ENCODE peak calls at places on chromosomes 6 and 20, in four cellular contexts. B, E, J and T are unnamed samples.

GRCh38 chr6:99185525-99185924 is 163.9 kb downstream of the FAXC start:
- DNase-seq in J (no peak), E (no peak), B (no peak), T (no peak)

GRCh38 chr6:109306733-109307132 is 75.5 kb downstream of the CD164 start:
- DNase-seq in J (peak; percentile 56), E (no peak), B (no peak), T (no peak)

GRCh38 chr20:37229300-37229699 is 32.3 kb downstream of the GHRH start:
- DNase-seq in B (no peak), E (no peak), J (no peak), T (no peak)

GRCh38 chr6:10543488-10543887 is 22.3 kb downstream of the GCNT2 start:
- DNase-seq in B (no peak), J (no peak), E (no peak), T (no peak)

GRCh38 chr6:31922942-31923341 is 4.6 kb upstream of the C2 start:
- DNase-seq in E (no peak), J (no peak), B (no peak), T (no peak)

GRCh38 chr6:6654599-6655575 is 66.4 kb downstream of the LY86 start:
- DNase-seq in E (no peak), B (no peak), J (peak; percentile 43), T (peak; percentile 78)

GRCh38 chr6:27669278-27669797 is 196.4 kb upstream of the ZNF184 start:
- DNase-seq in B (no peak), E (no peak), J (peak; percentile 38), T (peak; percentile 21)

GRCh38 chr6:13304580-13305255 is 23.6 kb downstream of the TBC1D7 start:
- DNase-seq in E (no peak), J (no peak), B (peak; percentile 77), T (no peak)

GRCh38 chr6:7542065-7542877 is 800 bp downstream of the DSP start:
- DNase-seq in E (no peak), B (no peak), J (no peak), T (peak; percentile 7)

GRCh38 chr20:48773837-48774418 is 53.9 kb downstream of the PREX1 start:
- DNase-seq in B (no peak), E (no peak), J (no peak), T (no peak)

GRCh38 chr6:159616456-159616855 is 76.6 kb downstream of the SOD2 start:
- DNase-seq in E (no peak), B (no peak), J (no peak), T (no peak)

GRCh38 chr6:8707956-8708772 is 272.8 kb upstream of the SLC35B3 start:
- DNase-seq in E (no peak), J (no peak), B (no peak), T (no peak)

GRCh38 chr20:25196701-25197120 is 1.2 kb downstream of the ENTPD6 start:
- DNase-seq in B (no peak), J (no peak), E (no peak), T (no peak)

GRCh38 chr20:16145919-16146318 is 427.3 kb downstream of the KIF16B start:
- DNase-seq in J (no peak), B (no peak), E (no peak), T (no peak)

GRCh38 chr6:170152989-170153388 is 137.9 kb downstream of the DLL1 start:
- DNase-seq in J (peak; percentile 35), E (no peak), B (no peak), T (no peak)

GRCh38 chr6:54308240-54308639 is at the start of gene TINAG:
- DNase-seq in B (no peak), J (no peak), E (no peak), T (no peak)
- TF ChIP-seq FOS in B (no peak), J (no peak), E (no peak), T (no peak)

DNA sequence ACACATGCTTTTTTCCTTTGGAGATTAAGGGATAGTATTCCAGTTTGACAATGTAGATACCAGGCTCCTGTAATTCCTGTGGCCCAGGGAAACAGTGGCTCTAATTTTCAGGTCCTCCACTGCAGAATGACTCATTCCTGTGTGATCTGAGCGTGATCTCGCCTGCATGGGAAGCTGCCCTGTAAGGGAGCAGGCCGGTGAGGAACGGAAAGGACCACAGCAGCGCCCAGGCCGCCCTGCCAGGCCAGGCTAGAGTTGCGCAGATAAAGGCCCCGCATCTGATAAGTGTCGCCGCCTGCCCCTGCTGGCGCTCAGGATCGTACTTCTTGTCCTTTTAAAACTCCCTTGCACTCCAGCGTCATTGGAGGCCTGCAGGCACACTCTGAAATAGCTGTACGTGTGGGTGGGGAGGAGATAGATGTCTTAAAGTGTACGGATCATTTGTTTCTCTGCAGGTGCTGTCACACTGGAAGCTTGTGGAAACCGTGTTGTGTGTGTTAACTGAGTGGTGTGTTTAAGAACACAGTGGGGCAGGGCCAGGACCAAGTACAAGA is 60.7 kb downstream of the SYNJ2 start:
- DNase-seq in E (peak; percentile 93), J (peak; percentile 70), B (no peak), T (peak; percentile 94)
- TF ChIP-seq FOS in E (peak; percentile 75), J (peak; percentile 46), B (no peak), T (peak; percentile 95)

GRCh38 chr6:41705996-41706835 is 29.2 kb downstream of the TFEB start:
- DNase-seq in B (peak; percentile 87), E (peak; percentile 68), J (peak; percentile 91), T (peak; percentile 14)
- TF ChIP-seq FOS in B (no peak), E (peak; percentile 59), J (no peak), T (no peak)

GRCh38 chr6:116251568-116252384 is 2.1 kb downstream of the TSPYL4 start:
- DNase-seq in B (no peak), E (peak; percentile 80), J (no peak), T (peak; percentile 77)
- TF ChIP-seq FOS in B (no peak), E (no peak), J (no peak), T (no peak)

GRCh38 chr6:114342086-114342825 is 567 bp downstream of the HS3ST5 start:
- DNase-seq in J (no peak), B (no peak), E (no peak), T (no peak)

GRCh38 chr6:114344216-114344970 is 1.6 kb upstream of the HS3ST5 start:
- DNase-seq in J (no peak), B (no peak), E (no peak), T (peak; percentile 6)

GRCh38 chr6:114344971-114345274 is 2.1 kb upstream of the HS3ST5 start:
- DNase-seq in B (no peak), J (no peak), E (no peak), T (no peak)

GRCh38 chr6:114343782-114344144 is 940 bp upstream of the HS3ST5 start:
- DNase-seq in J (no peak), B (no peak), E (no peak), T (no peak)

GRCh38 chr6:114342826-114343781 is at the start of gene HS3ST5:
- DNase-seq in B (no peak), J (no peak), E (peak; percentile 8), T (no peak)
- TF ChIP-seq FOS in B (no peak), J (no peak), E (no peak), T (no peak)

GRCh38 chr20:4299250-4299649 is 283.9 kb upstream of the RNF24 start:
- DNase-seq in E (no peak), B (no peak), J (no peak), T (no peak)

GRCh38 chr20:4295226-4295625 is 279.9 kb upstream of the RNF24 start:
- DNase-seq in B (no peak), E (no peak), J (no peak), T (no peak)

GRCh38 chr20:4300401-4300800 is 285.0 kb upstream of the RNF24 start:
- DNase-seq in B (no peak), J (no peak), E (no peak), T (no peak)

GRCh38 chr20:4299773-4300172 is 284.4 kb upstream of the RNF24 start:
- DNase-seq in B (no peak), E (no peak), J (no peak), T (no peak)

GRCh38 chr20:4297141-4297826 is 281.9 kb upstream of the RNF24 start:
- DNase-seq in B (no peak), E (peak; percentile 2), J (no peak), T (no peak)
- TF ChIP-seq FOS in B (no peak), E (no peak), J (no peak), T (no peak)

GRCh38 chr6:158467923-158468322 is 92.0 kb upstream of the TMEM181 start:
- DNase-seq in E (no peak), B (no peak), J (no peak), T (no peak)

GRCh38 chr6:158460602-158461092 is 99.2 kb upstream of the TMEM181 start:
- DNase-seq in E (peak; percentile 86), B (no peak), J (no peak), T (peak; percentile 91)

GRCh38 chr6:158465747-158466146 is 94.1 kb upstream of the TMEM181 start:
- DNase-seq in B (no peak), J (no peak), E (no peak), T (no peak)

GRCh38 chr6:158461954-158462353 is 97.9 kb upstream of the TMEM181 start:
- DNase-seq in B (no peak), E (peak; percentile 63), J (no peak), T (no peak)

GRCh38 chr6:158464483-158464882 is 95.4 kb upstream of the TMEM181 start:
- DNase-seq in B (no peak), J (no peak), E (no peak), T (no peak)
- TF ChIP-seq FOS in B (no peak), J (no peak), E (no peak), T (no peak)

GRCh38 chr6:148760568-148761531 is 14.0 kb downstream of the UST start:
- DNase-seq in B (peak; percentile 64), J (no peak), E (peak; percentile 92), T (no peak)

GRCh38 chr6:148757944-148758343 is 11.1 kb downstream of the UST start:
- DNase-seq in J (no peak), E (no peak), B (no peak), T (no peak)

GRCh38 chr6:148760143-148760505 is 13.3 kb downstream of the UST start:
- DNase-seq in E (no peak), J (no peak), B (no peak), T (no peak)

GRCh38 chr6:148758492-148758891 is 11.7 kb downstream of the UST start:
- DNase-seq in J (no peak), E (no peak), B (peak; percentile 98), T (no peak)

DNA sequence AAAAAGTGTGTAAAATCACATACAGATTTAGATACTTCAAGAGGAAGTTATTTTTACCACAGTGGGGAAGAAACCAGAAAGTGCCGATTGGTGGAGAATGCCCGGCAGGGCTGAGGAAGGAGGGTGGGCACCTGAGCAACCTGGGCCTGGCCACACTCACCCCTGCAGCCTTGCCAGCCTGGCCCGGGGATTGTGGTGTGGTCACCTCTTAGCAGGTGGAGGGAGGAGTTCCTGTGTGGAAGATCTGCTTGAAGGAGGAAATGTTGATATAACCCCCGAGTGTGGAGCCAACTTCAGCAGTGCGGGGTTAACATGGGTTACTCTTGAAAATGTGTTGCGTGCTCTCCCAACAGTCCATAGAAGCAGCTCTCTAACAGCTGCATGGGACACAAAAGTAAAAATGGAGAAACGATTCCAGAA is 14.7 kb downstream of the UST start:
- DNase-seq in B (no peak), J (no peak), E (peak; percentile 22), T (no peak)
- TF ChIP-seq FOS in B (no peak), J (no peak), E (no peak), T (no peak)

GRCh38 chr20:44052166-44052565 is 134.8 kb downstream of the JPH2 start:
- DNase-seq in E (no peak), J (no peak), B (no peak), T (no peak)
- TF ChIP-seq FOS in E (no peak), J (no peak), B (no peak), T (no peak)